ENCODE peak calls at places on chromosomes 7 and 10, in seven cellular contexts. W is H1, Y is trophoblast cell, Z is neuronal stem cell, B is IMR-90, M is H9, J is mesendoderm. O is an unnamed sample.

GRCh38 chr7:22572937-22573336 is 72.9 kb upstream of the STEAP1B start:
- DNase-seq in W (no peak), Y (peak), Z (no peak), B (peak), M (no peak), J (no peak), O (peak)

GRCh38 chr10:78301481-78301880 is 267.8 kb downstream of the RPS24 start:
- DNase-seq in W (peak), Y (peak), Z (no peak), B (no peak), M (peak), J (no peak), O (no peak)

GRCh38 chr7:96636979-96637378 is 72.7 kb downstream of the SEM1 start:
- DNase-seq in W (no peak), Y (no peak), Z (no peak), B (no peak), M (no peak), J (no peak), O (no peak)

GRCh38 chr7:138564365-138564764 is 104.3 kb downstream of the TRIM24 start:
- DNase-seq in W (no peak), Y (peak), Z (no peak), B (no peak), M (no peak), J (peak), O (peak)

GRCh38 chr7:69599879-69600764 is 1.8 kb downstream of the AUTS2 start:
- DNase-seq in W (no peak), Y (no peak), Z (peak), B (no peak), M (no peak), J (peak), O (no peak)

GRCh38 chr7:135509589-135509838 is 388 bp downstream of the CNOT4 start:
- DNase-seq in W (no peak), Y (no peak), Z (no peak), B (peak), M (no peak), J (no peak), O (no peak)

GRCh38 chr10:124603376-124604213 is 140.6 kb downstream of the FAM53B start:
- DNase-seq in W (no peak), Y (no peak), Z (no peak), B (no peak), M (no peak), J (no peak), O (no peak)

GRCh38 chr7:51141451-51141971 is 175.1 kb downstream of the COBL start:
- DNase-seq in W (peak), Y (no peak), Z (peak), B (peak), M (no peak), J (peak), O (peak)

GRCh38 chr7:130047801-130048200 is 3.4 kb downstream of the ZC3HC1 start:
- DNase-seq in W (no peak), Y (no peak), Z (no peak), B (no peak), M (no peak), J (no peak), O (no peak)

GRCh38 chr7:130048906-130049305 is 2.3 kb downstream of the ZC3HC1 start:
- DNase-seq in W (no peak), Y (no peak), Z (no peak), B (no peak), M (no peak), J (no peak), O (no peak)
- H3K4me2 ChIP-seq in W (no peak), Y (no peak), Z (no peak), B (no peak), M (no peak), J (no peak), O (no peak)

GRCh38 chr10:131311661-131312260 is at the start of gene TCERG1L:
- DNase-seq in W (peak), Y (no peak), Z (peak), B (no peak), M (peak), J (peak), O (no peak)
- H3K18ac ChIP-seq in W (peak), Y (peak), Z (peak), B (no peak), M (no peak), J (peak), O (no peak)

GRCh38 chr7:33614357-33615132 is 290.8 kb upstream of the BMPER start:
- DNase-seq in W (no peak), Y (no peak), Z (no peak), B (no peak), M (no peak), J (no peak), O (no peak)

GRCh38 chr7:33610918-33611317 is 294.4 kb upstream of the BMPER start:
- DNase-seq in W (no peak), Y (no peak), Z (no peak), B (no peak), M (no peak), J (peak), O (no peak)

GRCh38 chr7:33616752-33617151 is 288.6 kb upstream of the BMPER start:
- DNase-seq in W (no peak), Y (no peak), Z (no peak), B (peak), M (no peak), J (no peak), O (peak)

GRCh38 chr7:33612434-33612833 is 292.9 kb upstream of the BMPER start:
- DNase-seq in W (no peak), Y (no peak), Z (no peak), B (no peak), M (no peak), J (no peak), O (peak)
- H3K4me2 ChIP-seq in W (no peak), Y (no peak), Z (no peak), B (no peak), M (no peak), J (no peak), O (no peak)

DNA sequence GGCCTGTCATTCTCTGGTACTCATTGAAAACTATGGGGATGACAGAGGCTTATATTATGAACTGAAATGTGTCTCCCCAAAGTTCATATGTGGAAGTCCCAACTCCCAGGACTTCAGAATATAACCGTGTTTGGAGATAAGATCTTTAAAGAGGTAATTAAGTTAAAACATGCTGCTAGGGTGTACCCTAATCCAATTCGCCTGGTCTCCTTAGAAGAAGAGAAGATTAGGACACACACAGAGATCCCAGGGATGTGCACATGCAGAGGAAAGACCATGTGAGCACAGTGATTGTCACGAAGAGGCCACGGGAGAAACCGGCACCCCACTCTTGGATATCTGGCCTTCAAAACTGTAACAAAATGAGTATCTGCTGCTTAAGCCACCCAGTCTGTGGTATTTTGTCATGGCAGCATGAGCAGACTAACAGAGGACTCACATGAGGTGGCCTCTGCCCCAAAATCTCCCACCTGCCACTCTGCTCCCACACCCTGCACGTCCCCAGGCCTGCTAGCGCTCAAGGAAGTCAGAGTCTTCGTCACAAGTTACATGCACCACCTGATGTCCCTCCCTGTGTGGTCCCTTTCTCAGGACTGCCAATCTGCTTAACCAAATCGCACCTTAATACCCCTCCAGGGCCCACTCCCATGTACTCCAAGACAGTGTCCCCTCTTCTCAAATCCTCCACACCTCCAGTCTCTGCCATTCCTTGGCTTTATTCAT is 26.8 kb downstream of the PLAC9 start:
- DNase-seq in W (no peak), Y (no peak), Z (no peak), B (no peak), M (no peak), J (no peak), O (peak)
- H3K18ac ChIP-seq in W (no peak), Y (no peak), Z (peak), B (peak), M (no peak), J (no peak), O (peak)

GRCh38 chr10:61759751-61760150 is 97.0 kb downstream of the CABCOCO1 start:
- DNase-seq in W (no peak), Y (no peak), Z (no peak), B (no peak), M (no peak), J (no peak), O (no peak)
- H3K4me2 ChIP-seq in W (no peak), Y (no peak), Z (no peak), B (no peak), M (no peak), J (no peak), O (no peak)

DNA sequence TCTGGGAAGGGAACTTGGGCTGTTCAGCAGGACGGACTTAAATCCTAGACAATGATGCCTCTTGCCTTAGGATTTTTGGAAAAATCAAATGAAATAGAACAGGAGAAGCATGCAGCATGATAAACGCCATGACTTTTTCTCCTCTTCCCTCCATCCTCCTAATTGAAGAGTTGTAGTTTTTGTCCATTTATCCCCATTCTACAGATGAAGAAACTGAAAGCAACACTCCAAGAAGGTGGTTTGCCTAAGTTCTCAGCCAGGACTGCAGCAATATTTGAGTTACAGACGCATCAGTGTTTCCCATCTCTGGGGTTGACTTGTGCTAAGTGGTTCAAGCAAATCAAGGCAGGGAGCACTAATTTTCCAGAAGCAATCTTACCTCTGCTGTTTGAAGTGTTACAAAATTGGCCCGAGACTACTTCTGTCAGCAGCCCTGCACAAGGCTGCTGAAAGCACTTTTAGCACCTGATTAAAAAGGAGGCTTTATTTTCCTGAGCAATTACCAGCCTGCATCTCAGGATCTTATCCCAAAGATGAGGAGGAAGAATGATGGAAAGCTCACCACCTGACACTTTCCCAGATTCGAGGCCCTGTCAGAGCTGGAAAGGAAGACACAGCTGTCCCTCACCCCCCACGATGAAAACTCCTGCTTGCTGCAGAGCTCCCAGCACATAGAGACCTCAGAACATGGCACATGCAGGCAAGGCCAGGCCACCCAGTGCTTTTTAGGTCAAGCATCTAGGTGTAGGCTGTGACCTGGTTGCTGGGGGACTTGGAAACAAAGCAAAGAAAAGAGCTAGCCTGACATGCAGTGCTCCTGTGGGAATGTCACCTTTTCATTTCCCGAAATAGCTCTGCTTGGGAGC is 19.7 kb upstream of the C10orf71 start:
- DNase-seq in W (no peak), Y (no peak), Z (no peak), B (no peak), M (no peak), J (no peak), O (no peak)
- H3K18ac ChIP-seq in W (no peak), Y (no peak), Z (peak), B (no peak), M (no peak), J (no peak), O (no peak)

GRCh38 chr7:11120068-11120664 is 146.5 kb downstream of the PHF14 start:
- DNase-seq in W (no peak), Y (no peak), Z (no peak), B (no peak), M (no peak), J (no peak), O (no peak)
- H3K4me2 ChIP-seq in W (no peak), Y (no peak), Z (no peak), B (no peak), M (no peak), J (no peak), O (no peak)